ENCODE peak calls at places on chromosomes 4 and X, in ten cellular contexts. X, W, V, L, R, H, J, Z, N and A are unnamed samples.

GRCh38 chr4:170777663-170778062 is 687.9 kb upstream of the AADAT start:
- DNase-seq in Z (no peak), N (no peak), X (no peak), H (no peak), J (no peak), V (no peak), R (no peak), W (no peak), L (no peak), A (no peak)

GRCh38 chr4:10727140-10727880 is 42.7 kb upstream of the CLNK start:
- DNase-seq in J (peak), H (peak), R (no peak), W (no peak), Z (no peak), L (no peak), N (no peak), V (no peak), X (no peak), A (no peak)

GRCh38 chr4:38368612-38369011 is 295.4 kb upstream of the KLF3 start:
- DNase-seq in W (no peak), R (peak), L (no peak), J (peak), X (peak), Z (peak), N (no peak), H (no peak), V (no peak), A (peak)

GRCh38 chr4:1668488-1668840 is 15.6 kb downstream of the FAM53A start:
- DNase-seq in H (no peak), W (no peak), R (no peak), X (no peak), L (peak), Z (no peak), J (no peak), V (no peak), N (no peak), A (no peak)

GRCh38 chr4:102868153-102868781 is 525 bp upstream of the CISD2 start:
- DNase-seq in W (no peak), X (no peak), R (no peak), N (no peak), Z (no peak), L (no peak), H (no peak), V (no peak), J (no peak), A (no peak)

GRCh38 chrX:19627081-19627480 is 111.8 kb upstream of the MAP3K15 start:
- DNase-seq in H (no peak), V (no peak), W (no peak), Z (no peak), X (peak), J (no peak), N (no peak), R (no peak), L (no peak), A (no peak)

GRCh38 chr4:94285666-94286065 is 57.0 kb downstream of the HPGDS start:
- DNase-seq in Z (no peak), R (no peak), W (no peak), X (no peak), H (no peak), L (no peak), J (no peak), V (no peak), N (no peak), A (no peak)

GRCh38 chrX:96837808-96838207 is 45.9 kb upstream of the RPA4 start:
- DNase-seq in R (peak), Z (no peak), L (no peak), N (no peak), V (no peak), X (peak), W (no peak), H (no peak), J (peak), A (no peak)

GRCh38 chr4:75327804-75328512 is 186.2 kb downstream of the RCHY1 start:
- DNase-seq in Z (peak), V (no peak), X (no peak), W (no peak), N (no peak), J (no peak), L (no peak), R (no peak), H (no peak), A (no peak)

GRCh38 chr4:57077550-57078311 is 32.5 kb downstream of the IGFBP7 start:
- DNase-seq in X (peak), Z (peak), J (peak), W (no peak), V (peak), H (no peak), L (no peak), R (peak), N (no peak), A (no peak)

GRCh38 chr4:2961411-2962098 is 1.7 kb downstream of the NOP14 start:
- DNase-seq in R (peak), L (peak), Z (peak), X (peak), V (peak), J (no peak), W (no peak), H (no peak), N (peak), A (peak)

GRCh38 chr4:2962614-2963184 is 507 bp downstream of the NOP14 start:
- DNase-seq in V (peak), Z (peak), N (no peak), H (no peak), R (peak), J (peak), L (no peak), X (peak), W (no peak), A (peak)

GRCh38 chr4:2962099-2962455 is 1.1 kb downstream of the NOP14 start:
- DNase-seq in Z (no peak), R (peak), W (no peak), L (peak), J (no peak), N (peak), X (peak), H (no peak), V (no peak), A (peak)

GRCh38 chr4:2954358-2955185 is 8.6 kb downstream of the NOP14 start:
- DNase-seq in L (peak), X (no peak), H (peak), R (no peak), V (peak), N (no peak), W (no peak), J (no peak), Z (no peak), A (peak)

DNA sequence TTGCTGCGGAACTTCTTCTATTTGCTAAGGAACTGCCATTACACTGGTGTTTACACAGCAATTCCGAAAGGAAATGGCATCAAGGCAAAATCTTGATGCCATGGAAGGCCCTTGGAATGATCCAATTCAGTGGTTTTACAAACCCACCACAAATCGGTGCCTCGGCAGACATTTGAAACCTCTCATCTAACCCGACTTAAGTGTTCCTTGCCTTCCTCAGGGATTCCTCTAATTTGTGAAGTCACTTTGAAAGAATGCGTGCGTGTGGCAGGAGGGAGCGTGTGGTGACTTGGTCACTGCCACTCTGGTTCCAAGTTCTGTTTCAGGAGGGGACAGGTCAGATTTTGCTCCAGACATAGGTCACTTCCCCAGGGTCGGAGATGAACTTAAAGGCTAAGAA is 4.8 kb downstream of the NOP14 start:
- DNase-seq in L (no peak), R (peak), Z (peak), H (no peak), J (peak), W (no peak), X (peak), N (no peak), V (no peak), A (no peak)
- H3K4me3 ChIP-seq in L (no peak), R (peak), Z (no peak), H (no peak), J (no peak), W (no peak), X (no peak), N (no peak), V (no peak), A (no peak)

GRCh38 chr4:129364747-129365452 is 268.9 kb downstream of the C4orf33 start:
- DNase-seq in Z (no peak), J (no peak), V (no peak), N (peak), R (no peak), H (no peak), L (no peak), X (no peak), W (no peak), A (no peak)
- H3K4me3 ChIP-seq in Z (no peak), J (no peak), V (no peak), N (no peak), R (no peak), H (no peak), L (no peak), X (no peak), W (no peak), A (no peak)

DNA sequence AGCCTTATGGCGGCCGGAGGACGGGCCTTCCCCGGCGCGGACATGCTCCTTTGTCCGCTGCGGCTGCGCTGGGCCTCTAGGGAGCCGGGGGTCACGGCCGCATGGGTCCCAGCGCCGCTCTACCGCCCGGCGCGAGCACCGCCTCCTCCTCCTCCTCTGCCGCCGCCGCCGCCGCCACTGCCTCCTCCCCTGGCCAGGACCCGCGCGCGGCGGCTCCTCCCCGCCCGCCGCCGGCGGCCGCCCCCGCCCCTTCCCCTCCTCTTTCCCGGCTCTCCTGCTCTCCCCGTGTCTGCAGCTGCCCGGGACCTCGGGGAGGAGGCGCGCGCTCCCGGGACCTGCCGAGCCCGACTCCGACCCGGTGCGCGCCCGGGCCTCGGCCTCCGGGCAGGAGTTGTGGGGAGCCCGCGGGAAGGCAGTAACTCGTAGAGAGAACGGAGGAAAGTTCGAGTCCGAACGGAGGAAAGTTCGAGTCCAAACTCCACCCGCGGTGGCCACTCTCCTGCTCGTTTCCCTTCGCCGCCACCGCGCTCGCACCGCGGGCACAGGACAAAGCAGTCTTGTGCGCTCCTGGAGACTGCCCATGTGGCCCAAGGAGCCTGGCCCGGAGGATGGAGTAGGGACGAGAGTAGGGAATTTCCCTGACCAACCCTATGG is at the start of gene ADGRA3:
- DNase-seq in L (peak), W (no peak), Z (peak), R (peak), V (peak), H (no peak), J (peak), N (peak), X (peak), A (peak)
- H3K4me3 ChIP-seq in L (peak), W (peak), Z (peak), R (peak), V (peak), H (peak), J (peak), N (peak), X (peak), A (peak)

GRCh38 chr4:184958127-184958806 is 60.0 kb upstream of the HELT start:
- DNase-seq in V (no peak), H (no peak), J (no peak), X (no peak), N (no peak), L (no peak), Z (no peak), R (no peak), W (no peak), A (no peak)
- H3K4me3 ChIP-seq in V (no peak), H (no peak), J (no peak), X (no peak), N (no peak), L (no peak), Z (no peak), R (no peak), W (no peak), A (no peak)